ENCODE peak calls at places on chromosomes 4 and X, in eight cellular contexts. F is Calu3, U is progenitor cell of endocrine pancreas, P is endothelial cell, Z is thoracic aorta, K is endodermal cell, S is esophagus squamous epithelium, Y is GM12865. J is an unnamed sample.

GRCh38 chr4:181823645-181824044 is 419.6 kb upstream of the TENM3 start:
- DNase-seq in Y (no peak), U (no peak), K (no peak), S (no peak), P (no peak), Z (no peak), F (no peak), J (no peak)

GRCh38 chr4:168629561-168629960 is 132.7 kb downstream of the PALLD start:
- DNase-seq in S (no peak), Y (no peak), P (no peak), U (no peak), F (no peak), K (no peak), Z (no peak), J (no peak)

GRCh38 chr4:121307441-121308327 is 73.1 kb downstream of the QRFPR start:
- DNase-seq in S (no peak), U (no peak), P (peak; percentile 39), K (peak; percentile 75), Y (peak; percentile 81), F (peak; percentile 41), Z (no peak), J (peak; percentile 59)

GRCh38 chr4:48699470-48699869 is 80.6 kb downstream of the FRYL start:
- DNase-seq in Z (no peak), K (no peak), F (peak; percentile 13), P (no peak), Y (no peak), U (no peak), S (no peak), J (no peak)

GRCh38 chrX:128992107-128992971 is 531.0 kb downstream of the SMARCA1 start:
- DNase-seq in U (no peak), S (no peak), P (no peak), Z (no peak), F (no peak), K (peak; percentile 71), Y (no peak), J (no peak)

GRCh38 chr4:144355809-144356757 is 215.6 kb upstream of the GYPA start:
- DNase-seq in F (peak; percentile 28), K (peak; percentile 72), Z (no peak), P (peak; percentile 31), Y (peak; percentile 85), U (no peak), S (no peak), J (peak; percentile 51)

GRCh38 chrX:15598031-15598430 is 2.7 kb downstream of the ACE2 start:
- DNase-seq in P (no peak), U (no peak), F (no peak), K (no peak), S (no peak), Z (no peak), Y (no peak), J (no peak)

GRCh38 chr4:7514789-7515188 is 80.1 kb upstream of the PSAPL1 start:
- DNase-seq in S (no peak), U (no peak), P (no peak), K (no peak), Y (no peak), Z (no peak), F (no peak), J (no peak)

GRCh38 chr4:84401669-84402068 is 97.4 kb downstream of the NKX6-1 start:
- DNase-seq in U (no peak), S (no peak), Z (no peak), F (no peak), K (no peak), Y (no peak), P (no peak), J (no peak)

GRCh38 chr4:167989815-167990214 is 102.5 kb upstream of the ANXA10 start:
- DNase-seq in Z (no peak), Y (no peak), K (no peak), P (no peak), S (no peak), F (no peak), U (no peak), J (no peak)

GRCh38 chr4:80529021-80529420 is 193.5 kb downstream of the CFAP299 start:
- DNase-seq in S (no peak), Y (no peak), Z (no peak), P (no peak), U (no peak), K (no peak), F (no peak), J (no peak)

GRCh38 chr4:79922011-79922410 is 151.0 kb downstream of the ANTXR2 start:
- DNase-seq in Z (no peak), Y (no peak), S (no peak), U (no peak), F (no peak), P (no peak), K (no peak), J (no peak)

GRCh38 chr4:139975830-139976272 is 178.1 kb downstream of the MAML3 start:
- DNase-seq in P (no peak), Z (no peak), K (no peak), Y (peak; percentile 14), F (peak; percentile 22), U (no peak), S (no peak), J (no peak)

GRCh38 chrX:19990225-19990518 is 689 bp downstream of the BCLAF3 start:
- DNase-seq in K (no peak), S (no peak), P (no peak), U (no peak), Z (no peak), Y (no peak), F (no peak), J (peak; percentile 31)

GRCh38 chrX:30521440-30522182 is 56.0 kb downstream of the TASL start:
- DNase-seq in U (no peak), P (no peak), S (no peak), K (no peak), F (no peak), Y (no peak), Z (no peak), J (no peak)

GRCh38 chr4:138864961-138865720 is 150.4 kb upstream of the NOCT start:
- DNase-seq in F (no peak), Z (no peak), P (no peak), K (peak; percentile 77), U (no peak), Y (no peak), S (no peak), J (no peak)

GRCh38 chr4:166435449-166435848 is 562.4 kb downstream of the TLL1 start:
- DNase-seq in F (no peak), S (no peak), Z (no peak), P (no peak), K (no peak), Y (no peak), U (no peak), J (no peak)

GRCh38 chr4:6607368-6608050 is 32.5 kb downstream of the MAN2B2 start:
- DNase-seq in Y (no peak), F (no peak), K (no peak), U (no peak), Z (no peak), P (no peak), S (no peak), J (no peak)

GRCh38 chrX:37350034-37350365 is 836 bp downstream of the PRRG1 start:
- DNase-seq in Z (no peak), S (no peak), F (no peak), P (no peak), K (no peak), U (no peak), Y (no peak), J (no peak)

GRCh38 chr4:109215511-109215910 is 86.9 kb downstream of the COL25A1 start:
- DNase-seq in F (no peak), Y (no peak), P (no peak), U (no peak), K (no peak), S (no peak), Z (no peak), J (no peak)

GRCh38 chrX:4850312-4850711 is 1136.9 kb upstream of the PRKX start:
- DNase-seq in Y (no peak), F (no peak), Z (no peak), U (no peak), K (no peak), P (no peak), S (no peak), J (no peak)

GRCh38 chr4:60042941-60043340 is 1157.2 kb upstream of the ADGRL3 start:
- DNase-seq in K (no peak), Y (no peak), U (no peak), S (no peak), Z (no peak), F (no peak), P (no peak), J (no peak)

GRCh38 chrX:153692611-153693156 is 5.0 kb downstream of the SLC6A8 start:
- DNase-seq in P (no peak), Y (no peak), F (no peak), U (no peak), S (no peak), K (no peak), Z (no peak), J (no peak)

GRCh38 chrX:36344301-36344700 is 424.8 kb downstream of the CFAP47 start:
- DNase-seq in Z (no peak), S (no peak), Y (no peak), F (no peak), U (no peak), P (no peak), K (no peak), J (no peak)

GRCh38 chr4:33725861-33726260 is 2518.5 kb downstream of the ARAP2 start:
- DNase-seq in P (no peak), F (no peak), K (no peak), U (no peak), S (no peak), Y (no peak), Z (no peak), J (no peak)

GRCh38 chr4:33722254-33722653 is 2522.1 kb downstream of the ARAP2 start:
- DNase-seq in Z (no peak), F (no peak), K (no peak), U (no peak), P (no peak), S (no peak), Y (no peak), J (no peak)

GRCh38 chr4:33724685-33725084 is 2519.6 kb downstream of the ARAP2 start:
- DNase-seq in K (no peak), Z (no peak), U (no peak), F (no peak), S (no peak), Y (no peak), P (no peak), J (no peak)

GRCh38 chr4:33722800-33723511 is 2521.4 kb downstream of the ARAP2 start:
- DNase-seq in S (no peak), Y (no peak), P (no peak), K (no peak), F (no peak), U (no peak), Z (no peak), J (no peak)
- TF ChIP-seq CTCF in S (no peak), Y (no peak), P (no peak), K (no peak), F (no peak), U (no peak), Z (no peak), J (no peak)

GRCh38 chrX:118183606-118184005 is 67.0 kb upstream of the KLHL13 start:
- DNase-seq in P (no peak), K (no peak), F (no peak), Y (no peak), S (no peak), Z (no peak), U (no peak), J (no peak)
- TF ChIP-seq CTCF in P (peak; percentile 37), K (peak; percentile 70), F (no peak), Y (peak; percentile 11), S (no peak), Z (no peak), U (no peak), J (no peak)

GRCh38 chr4:188403272-188403671 is 264.0 kb downstream of the TRIML1 start:
- DNase-seq in K (peak; percentile 76), Y (no peak), S (no peak), U (no peak), Z (no peak), F (no peak), P (no peak), J (no peak)
- TF ChIP-seq CTCF in K (peak; percentile 70), Y (no peak), S (no peak), U (no peak), Z (no peak), F (no peak), P (no peak), J (no peak)

GRCh38 chr4:122707503-122707902 is 25.0 kb upstream of the BBS12 start:
- DNase-seq in Z (no peak), S (no peak), U (no peak), K (no peak), F (no peak), P (no peak), Y (no peak), J (no peak)
- TF ChIP-seq CTCF in Z (no peak), S (no peak), U (no peak), K (no peak), F (no peak), P (no peak), Y (no peak), J (no peak)

J was measured in GM20000.